ENCODE peak calls at places on chromosomes 3 and 15, in nine cellular contexts. Y is NCI-H524; K is GM20000; V is T-helper 22 cell; R is T1000; F is GM04504; O is activated CD8-positive, alpha-beta memory T cell treated with anti-CD3 and anti-CD28 coated beads for 48 hours; C is substantia nigra; Z is HL-60. D is an unnamed sample.

GRCh38 chr3:157475921-157476395 is 27.3 kb downstream of the VEPH1 start:
- DNase-seq in V (no peak), K (no peak), Y (no peak), O (no peak), R (peak), C (no peak), Z (no peak), F (peak), D (no peak)

GRCh38 chr3:82973810-82974209 is 1212.4 kb upstream of the GBE1 start:
- DNase-seq in Z (no peak), F (no peak), Y (no peak), K (no peak), C (no peak), R (no peak), O (no peak), V (no peak), D (no peak)

GRCh38 chr15:74438696-74439316 is 5.0 kb upstream of the SEMA7A start:
- DNase-seq in R (peak), C (peak), Z (peak), V (peak), F (no peak), Y (peak), O (peak), K (peak), D (peak)

GRCh38 chr3:16456784-16457415 is 56.6 kb downstream of the RFTN1 start:
- DNase-seq in C (no peak), V (no peak), O (no peak), K (no peak), Z (no peak), Y (peak), R (no peak), F (no peak), D (no peak)

GRCh38 chr3:20575153-20575552 is 389.1 kb upstream of the SGO1 start:
- DNase-seq in K (no peak), O (no peak), C (no peak), Y (no peak), Z (no peak), R (no peak), V (no peak), F (peak), D (no peak)

GRCh38 chr3:133606342-133606741 is 32.9 kb downstream of the CDV3 start:
- DNase-seq in R (no peak), C (no peak), V (no peak), K (no peak), Z (no peak), O (no peak), F (no peak), Y (no peak), D (no peak)

GRCh38 chr3:40456940-40457823 is at the start of gene RPL14:
- DNase-seq in C (peak), F (peak), Y (peak), V (peak), O (peak), K (peak), R (peak), Z (peak), D (peak)

GRCh38 chr3:188900421-188900941 is 271.3 kb upstream of the TPRG1 start:
- DNase-seq in C (no peak), R (no peak), O (no peak), Z (no peak), V (no peak), Y (no peak), F (peak), K (no peak), D (no peak)

GRCh38 chr3:88000853-88001252 is 58.0 kb downstream of the CGGBP1 start:
- DNase-seq in C (no peak), V (no peak), Z (no peak), O (no peak), Y (no peak), R (no peak), K (no peak), F (no peak), D (no peak)

GRCh38 chr3:99012051-99012450 is 110.6 kb upstream of the DCBLD2 start:
- DNase-seq in K (peak), Z (no peak), Y (no peak), R (no peak), O (no peak), F (no peak), C (no peak), V (no peak), D (peak)

GRCh38 chr15:31392761-31393401 is 66.2 kb downstream of the KLF13 start:
- DNase-seq in V (no peak), R (no peak), O (no peak), K (peak), C (no peak), Y (no peak), Z (no peak), F (no peak), D (no peak)

GRCh38 chr3:105594219-105594618 is 227.5 kb downstream of the ALCAM start:
- DNase-seq in C (no peak), Y (no peak), K (no peak), R (no peak), F (no peak), V (no peak), O (no peak), Z (no peak), D (no peak)

GRCh38 chr3:98290916-98291315 is 8.6 kb downstream of the OR5H2 start:
- DNase-seq in O (no peak), Z (no peak), Y (no peak), C (no peak), R (no peak), K (no peak), F (no peak), V (no peak), D (no peak)

GRCh38 chr15:41494190-41494921 is 682 bp downstream of the ITPKA start:
- DNase-seq in O (no peak), Y (peak), F (no peak), C (no peak), Z (no peak), K (peak), R (no peak), V (no peak), D (no peak)

GRCh38 chr3:30749230-30749629 is 142.8 kb downstream of the TGFBR2 start:
- DNase-seq in O (no peak), V (no peak), K (no peak), F (no peak), Y (no peak), R (no peak), C (no peak), Z (no peak), D (no peak)

GRCh38 chr15:99100245-99101173 is 4.4 kb upstream of the SYNM start:
- DNase-seq in Y (peak), F (peak), C (peak), O (no peak), V (no peak), R (peak), Z (peak), K (peak), D (peak)

GRCh38 chr3:170751083-170751893 is 118.7 kb downstream of the RPL22L1 start:
- DNase-seq in R (peak), F (peak), V (no peak), O (no peak), K (no peak), C (peak), Z (no peak), Y (no peak), D (peak)

GRCh38 chr15:47363653-47364052 is 353.7 kb upstream of the SEMA6D start:
- DNase-seq in Z (no peak), R (no peak), V (no peak), F (no peak), K (no peak), O (no peak), Y (no peak), C (no peak), D (no peak)

GRCh38 chr3:39193391-39193790 is 996 bp upstream of the XIRP1 start:
- DNase-seq in V (no peak), O (no peak), K (no peak), F (no peak), R (no peak), Y (no peak), C (no peak), Z (no peak), D (no peak)

GRCh38 chr15:35181538-35181937 is 96.4 kb upstream of the NANOGP8 start:
- DNase-seq in C (no peak), Z (no peak), K (peak), V (no peak), F (no peak), Y (no peak), R (no peak), O (no peak), D (no peak)

GRCh38 chr3:195246608-195247007 is 24.4 kb downstream of the XXYLT1 start:
- DNase-seq in V (no peak), R (no peak), F (no peak), Z (no peak), Y (peak), K (no peak), O (no peak), C (no peak), D (no peak)

GRCh38 chr3:55329849-55330248 is 157.3 kb downstream of the WNT5A start:
- DNase-seq in R (peak), Y (peak), Z (no peak), C (no peak), K (no peak), O (no peak), V (no peak), F (peak), D (no peak)

GRCh38 chr3:194136519-194137313 is 768 bp downstream of the HES1 start:
- DNase-seq in Y (peak), O (no peak), V (no peak), C (peak), R (no peak), K (peak), F (peak), Z (no peak), D (peak)

GRCh38 chr3:24545917-24546316 is 51.3 kb upstream of the THRB start:
- DNase-seq in Y (no peak), V (no peak), C (no peak), F (peak), K (no peak), O (no peak), Z (no peak), R (no peak), D (no peak)

GRCh38 chr3:53046171-53047170 is 598 bp upstream of the SFMBT1 start:
- DNase-seq in Z (peak), R (peak), O (peak), K (peak), C (peak), F (no peak), Y (peak), V (peak), D (peak)

D was measured in heart left ventricle.